ENCODE peak calls at places on chromosomes 5 and 9, in six cellular contexts. J is EH; A is germinal center; Y is central memory CD4-positive, alpha-beta T cell; I is iPS-NIHi11; P is fibroblast of mammary gland. K is an unnamed sample.

GRCh38 chr9:14312721-14313377 is 1.1 kb downstream of the NFIB start:
- DNase-seq in P (no peak), J (no peak), Y (no peak), I (peak), A (no peak), K (no peak)

GRCh38 chr5:158373623-158374375 is 514.9 kb upstream of the CLINT1 start:
- DNase-seq in Y (no peak), A (no peak), I (no peak), J (no peak), P (no peak), K (no peak)

GRCh38 chr5:169350016-169350415 is 49.1 kb upstream of the SLIT3 start:
- DNase-seq in I (no peak), J (peak), Y (no peak), P (peak), A (no peak), K (no peak)

GRCh38 chr5:147240266-147240985 is 5.6 kb downstream of the STK32A start:
- DNase-seq in I (peak), Y (no peak), J (no peak), A (no peak), P (no peak), K (no peak)

GRCh38 chr9:88952086-88952615 is 39.1 kb upstream of the S1PR3 start:
- DNase-seq in A (no peak), J (no peak), P (peak), I (no peak), Y (no peak), K (no peak)

GRCh38 chr9:84140535-84141101 is 160.0 kb downstream of the RMI1 start:
- DNase-seq in Y (no peak), A (peak), J (no peak), P (peak), I (peak), K (no peak)

GRCh38 chr9:69317894-69318293 is 7.1 kb upstream of the ENTREP1 start:
- DNase-seq in I (no peak), Y (no peak), J (no peak), A (no peak), P (no peak), K (no peak)

GRCh38 chr9:28774433-28775029 is 1201.2 kb upstream of the C9orf72 start:
- DNase-seq in I (peak), J (no peak), Y (no peak), P (peak), A (no peak), K (peak)

GRCh38 chr5:154756871-154757646 is 1.9 kb downstream of the LARP1 start:
- DNase-seq in P (no peak), I (peak), A (peak), J (peak), Y (peak), K (peak)

GRCh38 chr9:89880161-89880560 is 275.3 kb downstream of the GADD45G start:
- DNase-seq in Y (no peak), J (no peak), I (no peak), P (no peak), A (no peak), K (no peak)

GRCh38 chr5:53779541-53779981 is 219.1 kb downstream of the NDUFS4 start:
- DNase-seq in I (no peak), P (peak), J (peak), Y (no peak), A (no peak), K (no peak)

GRCh38 chr9:91807640-91808246 is 142.3 kb downstream of the ROR2 start:
- DNase-seq in I (no peak), A (no peak), P (no peak), J (no peak), Y (no peak), K (no peak)

GRCh38 chr5:10838038-10838437 is 77.0 kb upstream of the DAP start:
- DNase-seq in Y (no peak), A (no peak), P (no peak), I (no peak), J (no peak), K (no peak)

GRCh38 chr9:107612136-107612535 is 122.6 kb upstream of the KLF4 start:
- DNase-seq in I (no peak), P (peak), Y (no peak), A (no peak), J (no peak), K (no peak)

GRCh38 chr9:36966371-36967097 is 67.5 kb downstream of the PAX5 start:
- DNase-seq in P (no peak), Y (no peak), J (no peak), A (no peak), I (no peak), K (no peak)

GRCh38 chr5:108560581-108560980 is 178.7 kb upstream of the FBXL17 start:
- DNase-seq in Y (no peak), A (no peak), I (no peak), J (peak), P (peak), K (no peak)

GRCh38 chr5:57246426-57246825 is 72.6 kb downstream of the GPBP1 start:
- DNase-seq in A (no peak), P (no peak), I (no peak), J (no peak), Y (peak), K (no peak)

GRCh38 chr5:2370626-2371418 is 380.7 kb downstream of the IRX2 start:
- DNase-seq in P (no peak), A (no peak), I (no peak), J (no peak), Y (no peak), K (no peak)

GRCh38 chr9:16417101-16417500 is 453.4 kb downstream of the BNC2 start:
- DNase-seq in J (peak), P (peak), A (no peak), Y (no peak), I (no peak), K (no peak)

GRCh38 chr5:151005187-151005974 is 15.0 kb upstream of the GPX3 start:
- DNase-seq in I (no peak), A (no peak), P (peak), J (peak), Y (no peak), K (no peak)

GRCh38 chr5:23684103-23684502 is 176.7 kb downstream of the PRDM9 start:
- DNase-seq in A (no peak), Y (no peak), I (no peak), J (no peak), P (no peak), K (no peak)

GRCh38 chr9:35687972-35688557 is 1.7 kb downstream of the TPM2 start:
- DNase-seq in Y (no peak), P (no peak), A (no peak), J (no peak), I (no peak), K (peak)

GRCh38 chr9:31587176-31587575 is 797.3 kb upstream of the ACO1 start:
- DNase-seq in P (no peak), Y (no peak), J (no peak), I (no peak), A (no peak), K (no peak)

GRCh38 chr9:71895955-71896354 is 15.0 kb downstream of the ABHD17B start:
- DNase-seq in P (no peak), I (no peak), A (no peak), J (no peak), Y (no peak), K (no peak)

GRCh38 chr5:14153932-14154646 is 10.9 kb downstream of the TRIO start:
- DNase-seq in I (peak), Y (no peak), P (peak), A (no peak), J (peak), K (no peak)

GRCh38 chr9:82604947-82605656 is 457.8 kb downstream of the RASEF start:
- DNase-seq in Y (no peak), P (no peak), J (peak), I (no peak), A (no peak), K (no peak)

GRCh38 chr5:117160361-117160760 is 585.7 kb upstream of the SEMA6A start:
- DNase-seq in P (no peak), J (no peak), A (no peak), Y (no peak), I (no peak), K (no peak)

GRCh38 chr5:125870271-125870670 is 552.9 kb upstream of the GRAMD2B start:
- DNase-seq in P (peak), A (no peak), I (peak), Y (no peak), J (peak), K (no peak)